ENCODE peak calls at places on chromosomes 5 and 9, in four cellular contexts. T, F, W and R are unnamed samples.

GRCh38 chr5:16508730-16509531 is 43.3 kb upstream of the ZNF622 start:
- DNase-seq in F (peak; percentile 89), W (no peak), T (no peak), R (peak; percentile 74)

GRCh38 chr5:35822541-35822940 is 34.1 kb upstream of the IL7R start:
- DNase-seq in W (no peak), T (no peak), F (no peak), R (no peak)

GRCh38 chr5:14783689-14784088 is 87.9 kb downstream of the ANKH start:
- DNase-seq in T (no peak), F (no peak), W (no peak), R (no peak)

GRCh38 chr9:104743377-104743985 is 4.0 kb upstream of the NIPSNAP3A start:
- DNase-seq in W (peak; percentile 78), T (peak; percentile 23), F (peak; percentile 63), R (no peak)

GRCh38 chr5:153372433-153373167 is 117.9 kb upstream of the GRIA1 start:
- DNase-seq in W (no peak), T (no peak), F (no peak), R (no peak)

GRCh38 chr9:75636427-75637045 is 253.9 kb upstream of the PCSK5 start:
- DNase-seq in T (no peak), W (no peak), F (no peak), R (no peak)

GRCh38 chr5:81778642-81779041 is 27.7 kb upstream of the SSBP2 start:
- DNase-seq in T (no peak), F (no peak), W (peak; percentile 44), R (no peak)

GRCh38 chr5:6792911-6793451 is 79.7 kb downstream of the TENT4A start:
- DNase-seq in F (no peak), T (no peak), W (no peak), R (no peak)

GRCh38 chr9:447230-448025 is 232.8 kb downstream of the DOCK8 start:
- DNase-seq in T (no peak), F (no peak), W (no peak), R (peak; percentile 71)

GRCh38 chr9:110979636-110980035 is 58.6 kb downstream of the LPAR1 start:
- DNase-seq in T (no peak), W (no peak), F (no peak), R (no peak)

GRCh38 chr9:37362430-37362829 is 60.1 kb upstream of the GRHPR start:
- DNase-seq in T (no peak), W (no peak), F (no peak), R (no peak)

GRCh38 chr9:113154471-113154870 is 3.7 kb downstream of the SLC31A2 start:
- DNase-seq in T (no peak), W (peak; percentile 65), F (no peak), R (no peak)

GRCh38 chr5:39780341-39780740 is 355.6 kb upstream of the DAB2 start:
- DNase-seq in F (no peak), W (peak; percentile 72), T (no peak), R (no peak)

GRCh38 chr5:76475358-76475757 is 72.3 kb downstream of the IQGAP2 start:
- DNase-seq in W (no peak), T (no peak), F (no peak), R (no peak)

GRCh38 chr5:181207214-181207959 is 2.4 kb upstream of the TRIM7 start:
- DNase-seq in W (peak; percentile 94), F (peak; percentile 60), T (no peak), R (peak; percentile 83)

GRCh38 chr5:142683885-142684505 is 1.9 kb downstream of the FGF1 start:
- DNase-seq in T (no peak), F (no peak), W (no peak), R (no peak)

GRCh38 chr5:142683116-142683515 is 2.8 kb downstream of the FGF1 start:
- DNase-seq in W (no peak), F (no peak), T (no peak), R (no peak)

GRCh38 chr5:142679744-142680143 is 6.1 kb downstream of the FGF1 start:
- DNase-seq in F (no peak), W (no peak), T (no peak), R (no peak)

GRCh38 chr5:142678615-142679014 is 7.3 kb downstream of the FGF1 start:
- DNase-seq in T (peak; percentile 23), W (no peak), F (peak; percentile 5), R (no peak)

DNA sequence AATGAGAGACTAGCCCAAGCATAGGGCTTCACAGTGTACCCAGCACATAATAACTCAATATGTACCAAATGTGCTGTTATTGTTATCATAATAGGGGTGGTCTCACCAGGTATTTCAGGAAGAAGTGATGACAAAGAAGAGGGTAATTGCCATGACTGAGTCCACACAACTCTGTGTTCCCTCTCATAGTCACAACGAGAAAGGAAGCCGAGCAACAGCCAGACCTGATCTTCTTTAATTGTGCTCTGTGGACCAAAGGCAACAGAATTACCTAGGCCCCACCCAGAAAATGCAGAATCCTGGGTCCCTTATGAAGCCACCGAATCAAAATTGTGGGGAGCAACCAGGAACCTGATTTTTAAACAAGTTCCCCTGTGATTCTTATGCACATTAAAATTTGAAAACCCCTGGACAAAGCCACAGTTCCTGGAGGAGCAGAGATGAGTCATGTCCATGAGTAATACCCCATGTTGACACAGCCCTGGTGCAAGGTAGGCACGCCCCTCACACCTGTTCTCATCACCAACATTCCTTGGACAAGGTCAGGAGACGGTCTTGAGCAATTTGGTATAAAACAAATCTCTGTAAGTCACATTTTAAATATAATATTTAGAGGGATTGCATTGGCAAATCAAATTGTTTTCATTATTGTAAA is 5.2 kb downstream of the FGF1 start:
- DNase-seq in T (no peak), W (peak; percentile 50), F (no peak), R (peak; percentile 97)
- H3K27ac ChIP-seq in T (no peak overlapping the region), W (no peak overlapping the region), F (no peak overlapping the region), R (peak overlapping the region; percentile 75)

GRCh38 chr5:168710706-168711105 is 131.5 kb upstream of the PANK3 start:
- DNase-seq in W (no peak), F (no peak), T (no peak), R (no peak)

GRCh38 chr5:168712280-168712924 is 133.2 kb upstream of the PANK3 start:
- DNase-seq in F (no peak), W (peak; percentile 77), T (no peak), R (peak; percentile 85)

GRCh38 chr5:168714046-168714445 is 134.9 kb upstream of the PANK3 start:
- DNase-seq in T (no peak), W (no peak), F (no peak), R (no peak)

GRCh38 chr5:168708301-168708695 is 129.1 kb upstream of the PANK3 start:
- DNase-seq in T (no peak), W (no peak), F (no peak), R (no peak)

GRCh38 chr5:168713051-168713450 is 133.9 kb upstream of the PANK3 start:
- DNase-seq in F (no peak), T (no peak), W (no peak), R (no peak)
- H3K27ac ChIP-seq in F (no peak overlapping the region), T (no peak overlapping the region), W (no peak overlapping the region), R (peak overlapping the region; percentile 89)

GRCh38 chr5:158594595-158595242 is 505.0 kb downstream of the EBF1 start:
- DNase-seq in T (no peak), F (no peak), W (no peak), R (no peak)

GRCh38 chr5:158590936-158591863 is 508.5 kb downstream of the EBF1 start:
- DNase-seq in F (peak; percentile 17), W (peak; percentile 24), T (no peak), R (no peak)

GRCh38 chr5:158586054-158586453 is 513.7 kb downstream of the EBF1 start:
- DNase-seq in F (no peak), W (no peak), T (no peak), R (no peak)

GRCh38 chr5:158593925-158594324 is 505.8 kb downstream of the EBF1 start:
- DNase-seq in T (no peak), W (no peak), F (no peak), R (no peak)

GRCh38 chr5:158589939-158590338 is 509.8 kb downstream of the EBF1 start:
- DNase-seq in W (peak; percentile 8), F (no peak), T (no peak), R (no peak)
- H3K27ac ChIP-seq in W (no peak overlapping the region), F (no peak overlapping the region), T (no peak overlapping the region), R (no peak overlapping the region)

GRCh38 chr5:54021413-54022155 is 288.8 kb downstream of the ARL15 start:
- DNase-seq in F (no peak), W (peak; percentile 49), T (no peak), R (no peak)
- H3K27ac ChIP-seq in F (peak overlapping the region; percentile 56), W (no peak overlapping the region), T (no peak overlapping the region), R (peak overlapping the region; percentile 3)

DNA sequence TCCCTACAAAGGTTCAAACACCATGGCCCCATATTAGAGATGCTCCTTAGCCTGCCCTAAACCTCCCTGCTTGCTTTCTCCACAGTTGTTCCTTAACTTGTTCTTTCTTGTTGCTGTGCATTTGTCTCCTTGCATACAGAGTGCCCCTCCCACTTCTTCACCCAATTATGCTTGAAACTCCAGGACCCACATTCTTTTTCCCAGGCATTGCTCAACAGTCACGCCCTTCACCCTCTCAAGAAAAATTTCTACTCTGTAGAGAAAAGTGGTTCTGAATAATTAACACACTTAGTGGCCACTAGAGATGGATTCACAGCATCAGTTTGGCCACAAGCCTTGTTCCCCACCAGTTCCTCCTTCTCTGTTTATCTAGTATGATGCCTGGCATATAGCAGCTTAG is 57.7 kb downstream of the NREP start:
- DNase-seq in T (no peak), W (no peak), F (no peak), R (no peak)
- H3K27ac ChIP-seq in T (no peak overlapping the region), W (no peak overlapping the region), F (no peak overlapping the region), R (no peak overlapping the region)

DNA sequence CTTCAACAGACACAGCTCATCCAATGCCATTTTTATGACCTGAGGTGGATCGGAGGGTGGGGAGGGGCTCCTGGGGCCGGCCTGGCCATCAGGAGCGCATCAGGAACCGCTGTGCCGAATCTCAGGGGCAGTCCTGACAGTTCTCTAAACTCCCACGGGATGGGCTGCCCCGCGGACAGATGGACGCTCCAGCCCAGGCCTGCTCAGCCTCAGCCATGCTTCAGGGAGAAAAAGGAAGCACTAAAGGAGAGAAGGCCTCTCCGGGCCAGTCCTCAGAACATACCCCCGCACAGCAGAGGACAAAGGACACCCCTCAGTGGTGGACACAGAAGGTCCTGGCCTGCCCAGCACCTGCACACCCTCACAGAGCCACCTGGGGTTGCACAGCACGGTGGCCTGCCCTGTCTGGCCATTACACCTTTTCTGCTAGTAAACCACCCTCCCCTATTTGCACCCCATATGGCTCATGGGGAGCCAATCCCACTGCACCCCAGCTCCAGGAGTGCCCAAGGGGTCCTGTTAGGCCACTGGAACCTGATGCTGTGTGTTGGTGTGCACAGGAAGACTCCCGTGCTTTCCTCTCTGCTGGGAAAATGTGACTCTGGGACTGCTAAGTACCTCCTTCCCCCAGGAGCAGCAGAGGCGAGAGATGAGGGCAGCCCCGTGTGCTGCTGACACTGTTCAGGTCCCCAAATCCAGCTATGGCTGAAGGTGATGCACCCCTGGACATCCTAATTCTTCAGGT is 126.5 kb downstream of the ADAMTS2 start:
- DNase-seq in T (no peak), W (no peak), F (no peak), R (no peak)
- H3K27ac ChIP-seq in T (no peak overlapping the region), W (no peak overlapping the region), F (no peak overlapping the region), R (no peak overlapping the region)